ENCODE peak calls at places on chromosomes 11 and 22, in six cellular contexts. U is HT1080, S is fibroblast of pulmonary artery, O is GM12864, A is GM04503, R is right lobe of liver. X is an unnamed sample.

GRCh38 chr11:65489061-65489705 is 9.7 kb upstream of the MALAT1 start:
- DNase-seq in S (peak), U (peak), R (peak), O (no peak), A (peak), X (no peak)

GRCh38 chr11:95076416-95076815 is 9.7 kb downstream of the SRSF8 start:
- DNase-seq in R (no peak), U (no peak), O (no peak), A (no peak), S (peak), X (peak)

GRCh38 chr11:2100361-2101170 is 38.6 kb downstream of the IGF2 start:
- DNase-seq in R (no peak), U (peak), O (no peak), S (peak), A (no peak), X (no peak)

GRCh38 chr11:30143098-30143705 is 87.6 kb upstream of the FSHB start:
- DNase-seq in O (peak), U (peak), R (no peak), A (no peak), S (peak), X (no peak)

GRCh38 chr11:5339771-5340322 is 3.5 kb downstream of the OR51B5 start:
- DNase-seq in U (no peak), A (no peak), R (no peak), O (no peak), S (no peak), X (no peak)

GRCh38 chr11:77468527-77468926 is 5.4 kb downstream of the PAK1 start:
- DNase-seq in A (no peak), R (no peak), O (no peak), S (no peak), U (no peak), X (no peak)

GRCh38 chr11:79069504-79069903 is 371.3 kb downstream of the TENM4 start:
- DNase-seq in S (no peak), A (no peak), U (no peak), R (no peak), O (no peak), X (no peak)

GRCh38 chr11:65204646-65205601 is 23.2 kb downstream of the CAPN1 start:
- DNase-seq in A (no peak), S (peak), R (peak), U (peak), O (no peak), X (no peak)

GRCh38 chr22:27237342-27237741 is 564.2 kb downstream of the MN1 start:
- DNase-seq in A (no peak), U (no peak), S (no peak), O (no peak), R (no peak), X (no peak)

GRCh38 chr11:100876826-100877545 is 189.9 kb downstream of the ARHGAP42 start:
- DNase-seq in A (peak), R (no peak), U (peak), O (no peak), S (peak), X (no peak)

GRCh38 chr11:63914896-63915681 is 1.9 kb downstream of the RCOR2 start:
- DNase-seq in A (no peak), U (no peak), S (no peak), R (no peak), O (no peak), X (no peak)

GRCh38 chr22:28893810-28894209 is 10.4 kb downstream of the ZNRF3 start:
- DNase-seq in O (no peak), U (no peak), R (no peak), S (no peak), A (no peak), X (no peak)

GRCh38 chr11:75558939-75559843 is 2.9 kb upstream of the SERPINH1 start:
- DNase-seq in S (peak), U (peak), O (no peak), A (no peak), R (no peak), X (no peak)

GRCh38 chr11:132734217-132734616 is 798.1 kb downstream of the OPCML start:
- DNase-seq in U (peak), S (peak), R (no peak), A (peak), O (no peak), X (no peak)

GRCh38 chr11:1208361-1209261 is 14.3 kb upstream of the MUC5B start:
- DNase-seq in S (no peak), R (peak), O (no peak), A (no peak), U (no peak), X (peak)

GRCh38 chr11:42762348-42762747 is 549.4 kb upstream of the API5 start:
- DNase-seq in O (no peak), A (no peak), U (no peak), S (no peak), R (no peak), X (no peak)

GRCh38 chr11:21888814-21889213 is 304.1 kb upstream of the ANO5 start:
- DNase-seq in U (peak), S (no peak), A (no peak), R (no peak), O (no peak), X (no peak)

GRCh38 chr11:19344661-19345518 is 104.1 kb upstream of the E2F8 start:
- DNase-seq in A (no peak), S (peak), R (peak), O (no peak), U (no peak), X (peak)

GRCh38 chr11:128804481-128804880 is 62.6 kb downstream of the KCNJ1 start:
- DNase-seq in R (no peak), S (peak), U (peak), A (no peak), O (no peak), X (no peak)

GRCh38 chr22:20271114-20271994 is 3.2 kb upstream of the RTN4R start:
- DNase-seq in A (no peak), R (no peak), U (no peak), O (no peak), S (no peak), X (no peak)

GRCh38 chr11:65308281-65308891 is 6.3 kb upstream of the CDC42EP2 start:
- DNase-seq in O (no peak), A (no peak), S (peak), U (no peak), R (no peak), X (peak)

GRCh38 chr11:122696662-122697061 is 41.1 kb downstream of the UBASH3B start:
- DNase-seq in R (no peak), A (no peak), S (no peak), U (no peak), O (no peak), X (no peak)

GRCh38 chr11:14423633-14424032 is 64.7 kb upstream of the RRAS2 start:
- DNase-seq in U (peak), S (peak), O (no peak), R (no peak), A (no peak), X (no peak)

GRCh38 chr11:25927391-25927790 is 404.5 kb upstream of the ANO3 start:
- DNase-seq in U (no peak), A (no peak), O (no peak), R (no peak), S (peak), X (no peak)

GRCh38 chr22:20972014-20972797 is 5.2 kb downstream of the AIFM3 start:
- DNase-seq in R (no peak), A (no peak), O (no peak), S (no peak), U (no peak), X (no peak)

GRCh38 chr11:69691449-69691848 is 12.4 kb downstream of the FGF19 start:
- DNase-seq in R (no peak), O (no peak), A (no peak), U (no peak), S (peak), X (no peak)

GRCh38 chr22:19892249-19892879 is 37.7 kb upstream of the GNB1L start:
- DNase-seq in R (no peak), S (peak), O (no peak), U (no peak), A (no peak), X (no peak)

GRCh38 chr11:10087186-10087585 is 206.8 kb downstream of the SBF2 start:
- DNase-seq in S (no peak), A (no peak), U (no peak), O (no peak), R (no peak), X (no peak)

GRCh38 chr22:35892192-35892591 is 136.4 kb downstream of the RBFOX2 start:
- DNase-seq in O (no peak), S (peak), A (peak), R (no peak), U (peak), X (no peak)

GRCh38 chr11:8298801-8299786 is 35.4 kb upstream of the LMO1 start:
- DNase-seq in O (no peak), S (no peak), A (no peak), R (no peak), U (no peak), X (peak)

X was measured in pancreas.